ENCODE peak calls at places on chromosomes 4 and X, in six cellular contexts. One of them, this sample, is unnamed.
A peak's percentile ranks its signal among the peaks of the same experiment; 100 is the strongest.

GRCh38 chr4:11782859-11783258 is 354.2 kb upstream of the HS3ST1 start:
- DNase-seq in cardiac muscle cell: no peak
- DNase-seq in kidney: no peak
- DNase-seq in A549: no peak
- DNase-seq in colonic mucosa: no peak
- DNase-seq in PC-9: no peak
- DNase-seq in this sample: no peak

GRCh38 chr4:123114915-123115756 is 192.7 kb upstream of the NUDT6 start:
- DNase-seq in A549: no peak
- DNase-seq in cardiac muscle cell: no peak
- DNase-seq in PC-9: no peak
- DNase-seq in kidney: peak; percentile 63
- DNase-seq in colonic mucosa: no peak
- DNase-seq in this sample: no peak

GRCh38 chr4:7165874-7166201 is 26.5 kb upstream of the SORCS2 start:
- DNase-seq in kidney: no peak
- DNase-seq in PC-9: no peak
- DNase-seq in colonic mucosa: no peak
- DNase-seq in cardiac muscle cell: no peak
- DNase-seq in A549: no peak
- DNase-seq in this sample: no peak

GRCh38 chrX:122945328-122945727 is 238.8 kb upstream of the GRIA3 start:
- DNase-seq in A549: no peak
- DNase-seq in kidney: no peak
- DNase-seq in PC-9: no peak
- DNase-seq in colonic mucosa: no peak
- DNase-seq in cardiac muscle cell: no peak
- DNase-seq in this sample: no peak

GRCh38 chrX:154097003-154097596 is 417 bp downstream of the MECP2 start:
- DNase-seq in PC-9: no peak
- DNase-seq in kidney: peak; percentile 90
- DNase-seq in colonic mucosa: peak; percentile 60
- DNase-seq in A549: peak; percentile 77
- DNase-seq in cardiac muscle cell: peak; percentile 85
- DNase-seq in this sample: peak; percentile 74

GRCh38 chrX:38233891-38234807 is 13.5 kb upstream of the SRPX start:
- DNase-seq in PC-9: no peak
- DNase-seq in kidney: no peak
- DNase-seq in A549: no peak
- DNase-seq in colonic mucosa: no peak
- DNase-seq in cardiac muscle cell: no peak
- DNase-seq in this sample: no peak

GRCh38 chr4:47483722-47484121 is 1.4 kb upstream of the ATP10D start:
- DNase-seq in PC-9: no peak
- DNase-seq in cardiac muscle cell: no peak
- DNase-seq in kidney: no peak
- DNase-seq in colonic mucosa: no peak
- DNase-seq in A549: no peak
- DNase-seq in this sample: no peak

GRCh38 chr4:146255874-146256273 is 41.5 kb downstream of the REELD1 start:
- DNase-seq in PC-9: peak; percentile 73
- DNase-seq in cardiac muscle cell: no peak
- DNase-seq in colonic mucosa: no peak
- DNase-seq in kidney: no peak
- DNase-seq in A549: no peak
- DNase-seq in this sample: no peak

GRCh38 chr4:173237152-173237551 is 68.5 kb downstream of the GALNT7 start:
- DNase-seq in colonic mucosa: no peak
- DNase-seq in A549: no peak
- DNase-seq in cardiac muscle cell: no peak
- DNase-seq in PC-9: peak; percentile 61
- DNase-seq in kidney: no peak
- DNase-seq in this sample: no peak

GRCh38 chr4:9925750-9926439 is 95.4 kb downstream of the SLC2A9 start:
- DNase-seq in PC-9: no peak
- DNase-seq in A549: no peak
- DNase-seq in cardiac muscle cell: no peak
- DNase-seq in colonic mucosa: no peak
- DNase-seq in kidney: no peak
- DNase-seq in this sample: no peak

GRCh38 chr4:74570095-74570494 is 125.2 kb downstream of the AREG start:
- DNase-seq in PC-9: no peak
- DNase-seq in cardiac muscle cell: no peak
- DNase-seq in colonic mucosa: no peak
- DNase-seq in kidney: no peak
- DNase-seq in A549: no peak
- DNase-seq in this sample: no peak

GRCh38 chr4:8228319-8229250 is 29.5 kb downstream of the SH3TC1 start:
- DNase-seq in colonic mucosa: peak; percentile 67
- DNase-seq in kidney: peak; percentile 90
- DNase-seq in cardiac muscle cell: no peak
- DNase-seq in PC-9: peak; percentile 70
- DNase-seq in A549: peak; percentile 26
- DNase-seq in this sample: peak; percentile 67

GRCh38 chrX:87397103-87397886 is 120.3 kb upstream of the KLHL4 start:
- DNase-seq in cardiac muscle cell: no peak
- DNase-seq in A549: no peak
- DNase-seq in kidney: no peak
- DNase-seq in PC-9: no peak
- DNase-seq in colonic mucosa: no peak
- DNase-seq in this sample: no peak

GRCh38 chrX:7891928-7892327 is 35.3 kb downstream of the PNPLA4 start:
- DNase-seq in A549: no peak
- DNase-seq in cardiac muscle cell: no peak
- DNase-seq in PC-9: no peak
- DNase-seq in colonic mucosa: no peak
- DNase-seq in kidney: no peak
- DNase-seq in this sample: no peak

GRCh38 chrX:14872355-14872754 is 514 bp downstream of the FANCB start:
- DNase-seq in kidney: no peak
- DNase-seq in cardiac muscle cell: no peak
- DNase-seq in colonic mucosa: no peak
- DNase-seq in A549: no peak
- DNase-seq in PC-9: no peak
- DNase-seq in this sample: no peak

GRCh38 chrX:7120578-7121219 is 26.8 kb upstream of the STS start:
- DNase-seq in PC-9: peak; percentile 92
- DNase-seq in cardiac muscle cell: no peak
- DNase-seq in kidney: no peak
- DNase-seq in colonic mucosa: no peak
- DNase-seq in A549: no peak
- DNase-seq in this sample: no peak

GRCh38 chrX:129553619-129554288 is 13.7 kb downstream of the OCRL start:
- DNase-seq in kidney: no peak
- DNase-seq in PC-9: no peak
- DNase-seq in cardiac muscle cell: no peak
- DNase-seq in colonic mucosa: no peak
- DNase-seq in A549: no peak
- DNase-seq in this sample: no peak

GRCh38 chr4:47525154-47525819 is 40.2 kb downstream of the ATP10D start:
- DNase-seq in colonic mucosa: no peak
- DNase-seq in PC-9: peak; percentile 75
- DNase-seq in cardiac muscle cell: no peak
- DNase-seq in kidney: no peak
- DNase-seq in A549: no peak
- DNase-seq in this sample: no peak

GRCh38 chr4:2009651-2010233 is 968 bp upstream of the NELFA start:
- DNase-seq in cardiac muscle cell: peak; percentile 77
- DNase-seq in colonic mucosa: peak; percentile 73
- DNase-seq in PC-9: peak; percentile 78
- DNase-seq in A549: peak; percentile 83
- DNase-seq in kidney: peak; percentile 83
- DNase-seq in this sample: peak; percentile 87

GRCh38 chr4:21778702-21779101 is 169.9 kb downstream of the KCNIP4 start:
- DNase-seq in cardiac muscle cell: no peak
- DNase-seq in kidney: no peak
- DNase-seq in A549: no peak
- DNase-seq in colonic mucosa: no peak
- DNase-seq in PC-9: no peak
- DNase-seq in this sample: no peak

GRCh38 chr4:173318648-173319211 is 15.4 kb downstream of the HMGB2 start:
- DNase-seq in PC-9: no peak
- DNase-seq in A549: no peak
- DNase-seq in cardiac muscle cell: peak; percentile 41
- DNase-seq in kidney: no peak
- DNase-seq in colonic mucosa: no peak
- DNase-seq in this sample: no peak

GRCh38 chrX:1465261-1466231 is 12.8 kb upstream of the ASMTL start:
- DNase-seq in colonic mucosa: peak; percentile 14
- DNase-seq in kidney: peak; percentile 66
- DNase-seq in PC-9: no peak
- DNase-seq in cardiac muscle cell: no peak
- DNase-seq in A549: no peak
- DNase-seq in this sample: no peak

GRCh38 chrX:54248309-54248708 is 65.3 kb upstream of the FAM120C start:
- DNase-seq in colonic mucosa: no peak
- DNase-seq in PC-9: peak; percentile 50
- DNase-seq in kidney: no peak
- DNase-seq in cardiac muscle cell: peak; percentile 4
- DNase-seq in A549: peak; percentile 15
- DNase-seq in this sample: no peak

GRCh38 chrX:24493740-24494543 is 28.9 kb downstream of the PDK3 start:
- DNase-seq in kidney: no peak
- DNase-seq in A549: no peak
- DNase-seq in colonic mucosa: no peak
- DNase-seq in cardiac muscle cell: no peak
- DNase-seq in PC-9: peak; percentile 37
- DNase-seq in this sample: no peak

GRCh38 chrX:22300130-22300529 is 27.4 kb downstream of the CBLL2 start:
- DNase-seq in A549: no peak
- DNase-seq in colonic mucosa: no peak
- DNase-seq in cardiac muscle cell: peak; percentile 91
- DNase-seq in PC-9: peak; percentile 81
- DNase-seq in kidney: no peak
- DNase-seq in this sample: no peak

GRCh38 chr4:3059896-3060295 is 14.4 kb downstream of the HTT-AS start:
- DNase-seq in colonic mucosa: no peak
- DNase-seq in PC-9: no peak
- DNase-seq in kidney: no peak
- DNase-seq in A549: no peak
- DNase-seq in cardiac muscle cell: no peak
- DNase-seq in this sample: no peak

GRCh38 chr4:3059090-3059428 is 15.3 kb downstream of the HTT-AS start:
- DNase-seq in colonic mucosa: no peak
- DNase-seq in kidney: no peak
- DNase-seq in PC-9: no peak
- DNase-seq in A549: no peak
- DNase-seq in cardiac muscle cell: no peak
- DNase-seq in this sample: no peak

GRCh38 chr4:3054169-3054759 is 20.1 kb downstream of the HTT-AS start:
- DNase-seq in A549: no peak
- DNase-seq in colonic mucosa: no peak
- DNase-seq in PC-9: no peak
- DNase-seq in kidney: no peak
- DNase-seq in cardiac muscle cell: no peak
- DNase-seq in this sample: no peak
- H3K9me3 ChIP-seq in A549: no peaks in the 10 kb centered on the region
- H3K9me3 ChIP-seq in colonic mucosa: no peaks in the 10 kb centered on the region
- H3K9me3 ChIP-seq in PC-9: no peaks in the 10 kb centered on the region
- H3K9me3 ChIP-seq in kidney: no peaks in the 10 kb centered on the region
- H3K9me3 ChIP-seq in cardiac muscle cell: no peaks in the 10 kb centered on the region
- H3K9me3 ChIP-seq in this sample: peaks cover 14% of the 10 kb centered on the region

DNA sequence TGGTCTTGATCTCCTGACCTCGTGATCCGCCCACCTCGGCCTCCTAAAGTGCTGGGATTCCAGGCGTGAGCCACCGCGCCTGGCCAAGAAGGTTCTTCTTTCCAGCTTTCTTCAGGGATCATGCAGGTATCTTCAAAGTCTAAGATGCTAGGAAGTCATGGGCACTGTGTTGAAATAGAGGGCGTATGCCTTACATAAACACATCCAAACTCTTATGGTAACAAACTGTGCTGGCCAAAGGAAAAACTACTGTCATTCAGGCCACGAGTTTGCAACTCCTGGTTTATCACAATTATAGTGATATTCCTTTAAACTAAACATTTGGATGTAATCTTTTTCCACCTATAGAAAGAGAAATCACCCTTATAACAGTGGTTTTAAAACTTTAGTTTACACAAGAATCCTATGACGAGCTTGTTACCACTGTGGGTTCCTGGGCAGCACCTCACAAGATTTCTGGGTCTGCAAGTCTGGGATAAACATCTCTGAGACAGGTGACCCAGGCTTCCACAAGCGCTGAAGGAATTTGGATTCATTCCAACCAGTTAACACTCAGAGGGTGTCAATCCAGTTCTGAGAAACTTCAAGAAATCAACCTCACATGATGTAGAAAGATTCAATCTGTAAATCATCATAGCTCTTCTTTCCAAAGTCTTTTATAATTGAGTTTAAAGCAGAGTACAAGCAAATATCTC is 116.9 kb upstream of the SORBS2 start:
- DNase-seq in kidney: no peak
- DNase-seq in A549: no peak
- DNase-seq in colonic mucosa: no peak
- DNase-seq in cardiac muscle cell: peak; percentile 13
- DNase-seq in PC-9: no peak
- DNase-seq in this sample: no peak
- H3K9me3 ChIP-seq in kidney: no peaks in the 10 kb centered on the region
- H3K9me3 ChIP-seq in A549: no peaks in the 10 kb centered on the region
- H3K9me3 ChIP-seq in colonic mucosa: no peaks in the 10 kb centered on the region
- H3K9me3 ChIP-seq in cardiac muscle cell: no peaks in the 10 kb centered on the region
- H3K9me3 ChIP-seq in PC-9: no peaks in the 10 kb centered on the region
- H3K9me3 ChIP-seq in this sample: no peaks in the 10 kb centered on the region

DNA sequence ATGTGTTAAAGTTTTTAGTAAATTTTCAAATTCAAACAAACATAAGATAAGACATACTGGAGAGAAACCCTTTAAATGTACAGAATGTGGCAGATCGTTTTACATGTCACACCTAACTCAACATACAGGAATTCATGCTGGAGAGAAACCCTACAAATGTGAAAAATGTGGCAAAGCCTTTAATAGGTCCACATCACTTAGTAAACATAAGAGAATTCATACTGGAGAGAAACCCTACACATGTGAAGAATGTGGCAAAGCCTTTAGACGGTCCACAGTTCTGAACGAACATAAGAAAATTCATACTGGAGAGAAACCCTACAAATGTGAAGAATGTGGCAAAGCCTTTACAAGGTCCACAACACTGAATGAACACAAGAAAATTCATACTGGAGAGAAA is 32.8 kb downstream of the ZNF595 start:
- DNase-seq in colonic mucosa: no peak
- DNase-seq in PC-9: no peak
- DNase-seq in cardiac muscle cell: no peak
- DNase-seq in kidney: no peak
- DNase-seq in A549: no peak
- DNase-seq in this sample: no peak
- H3K9me3 ChIP-seq in colonic mucosa: peaks cover 17% of the 10 kb centered on the region
- H3K9me3 ChIP-seq in PC-9: no peaks in the 10 kb centered on the region
- H3K9me3 ChIP-seq in cardiac muscle cell: peaks cover 34% of the 10 kb centered on the region
- H3K9me3 ChIP-seq in kidney: peaks cover 62% of the 10 kb centered on the region
- H3K9me3 ChIP-seq in A549: peaks cover 86% of the 10 kb centered on the region
- H3K9me3 ChIP-seq in this sample: peaks cover 99% of the 10 kb centered on the region

DNA sequence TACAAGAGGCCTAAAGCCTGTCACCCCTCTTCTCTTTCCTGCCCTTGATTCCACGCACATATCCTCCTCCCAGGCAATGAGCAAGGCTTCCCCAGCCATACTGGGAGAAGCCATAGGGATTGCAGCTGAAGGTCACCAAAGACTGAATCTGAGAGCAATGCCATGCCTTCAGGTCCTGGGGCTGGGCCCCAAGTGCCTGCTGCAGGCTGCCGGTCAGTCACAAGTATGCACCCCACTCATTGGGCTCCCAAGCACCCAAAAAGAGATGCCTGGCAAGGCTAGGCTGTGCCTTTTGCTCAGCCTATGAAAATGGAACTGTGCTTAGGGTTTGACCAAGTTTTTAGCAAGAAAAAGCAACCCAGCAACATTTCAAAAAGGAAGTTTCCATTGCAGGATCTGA is 210.6 kb upstream of the MAMLD1 start:
- DNase-seq in kidney: no peak
- DNase-seq in cardiac muscle cell: no peak
- DNase-seq in PC-9: no peak
- DNase-seq in colonic mucosa: no peak
- DNase-seq in A549: no peak
- DNase-seq in this sample: no peak
- H3K9me3 ChIP-seq in kidney: no peaks in the 10 kb centered on the region
- H3K9me3 ChIP-seq in cardiac muscle cell: no peaks in the 10 kb centered on the region
- H3K9me3 ChIP-seq in PC-9: no peaks in the 10 kb centered on the region
- H3K9me3 ChIP-seq in colonic mucosa: no peaks in the 10 kb centered on the region
- H3K9me3 ChIP-seq in A549: no peaks in the 10 kb centered on the region
- H3K9me3 ChIP-seq in this sample: no peaks in the 10 kb centered on the region